ENCODE peak calls at places on chromosomes 5 and 9, in six cellular contexts. One of them, this sample, is unnamed.

GRCh38 chr9:95363051-95363841 is 45.7 kb upstream of the FANCC start:
- DNase-seq in HepG2: no peak
- DNase-seq in SK-N-SH: peak; percentile 58
- DNase-seq in K562: no peak
- DNase-seq in H1: no peak
- DNase-seq in GM12878: no peak
- DNase-seq in this sample: no peak

GRCh38 chr9:132584616-132585560 is 2.5 kb downstream of the BARHL1 start:
- DNase-seq in H1: no peak
- DNase-seq in K562: no peak
- DNase-seq in HepG2: no peak
- DNase-seq in GM12878: no peak
- DNase-seq in SK-N-SH: no peak
- DNase-seq in this sample: no peak

GRCh38 chr5:44884036-44884435 is 75.3 kb downstream of the MRPS30 start:
- DNase-seq in HepG2: no peak
- DNase-seq in SK-N-SH: no peak
- DNase-seq in K562: no peak
- DNase-seq in GM12878: no peak
- DNase-seq in H1: no peak
- DNase-seq in this sample: no peak

GRCh38 chr9:109880276-109881169 is 100.5 kb downstream of the PALM2AKAP2 start:
- DNase-seq in K562: peak; percentile 40
- DNase-seq in HepG2: peak; percentile 7
- DNase-seq in H1: peak; percentile 39
- DNase-seq in GM12878: no peak
- DNase-seq in SK-N-SH: peak; percentile 28
- DNase-seq in this sample: peak; percentile 66

GRCh38 chr5:128284236-128284635 is 200.7 kb downstream of the SLC12A2 start:
- DNase-seq in HepG2: no peak
- DNase-seq in K562: no peak
- DNase-seq in GM12878: no peak
- DNase-seq in SK-N-SH: no peak
- DNase-seq in H1: no peak
- DNase-seq in this sample: no peak

GRCh38 chr5:108258001-108258400 is 123.9 kb downstream of the FBXL17 start:
- DNase-seq in K562: no peak
- DNase-seq in HepG2: no peak
- DNase-seq in H1: no peak
- DNase-seq in GM12878: no peak
- DNase-seq in SK-N-SH: no peak
- DNase-seq in this sample: no peak

GRCh38 chr5:168693297-168693696 is 114.1 kb upstream of the PANK3 start:
- DNase-seq in K562: peak; percentile 60
- DNase-seq in H1: no peak
- DNase-seq in SK-N-SH: no peak
- DNase-seq in HepG2: no peak
- DNase-seq in GM12878: no peak
- DNase-seq in this sample: no peak

GRCh38 chr9:135960328-135961276 is 571 bp downstream of the UBAC1 start:
- DNase-seq in SK-N-SH: peak; percentile 80
- DNase-seq in GM12878: no peak
- DNase-seq in HepG2: no peak
- DNase-seq in H1: no peak
- DNase-seq in K562: peak; percentile 31
- DNase-seq in this sample: no peak

GRCh38 chr9:97527626-97528528 is 26.4 kb downstream of the TMOD1 start:
- DNase-seq in K562: no peak
- DNase-seq in H1: no peak
- DNase-seq in GM12878: peak; percentile 60
- DNase-seq in HepG2: no peak
- DNase-seq in SK-N-SH: no peak
- DNase-seq in this sample: no peak

GRCh38 chr9:116154976-116155699 is 1.5 kb downstream of the PAPPA start:
- DNase-seq in K562: no peak
- DNase-seq in SK-N-SH: peak; percentile 39
- DNase-seq in H1: no peak
- DNase-seq in GM12878: no peak
- DNase-seq in HepG2: no peak
- DNase-seq in this sample: no peak

GRCh38 chr9:136644593-136645342 is 17.9 kb upstream of the EGFL7 start:
- DNase-seq in H1: no peak
- DNase-seq in SK-N-SH: peak; percentile 70
- DNase-seq in GM12878: no peak
- DNase-seq in HepG2: peak; percentile 31
- DNase-seq in K562: peak; percentile 78
- DNase-seq in this sample: peak; percentile 96

GRCh38 chr5:157540707-157541451 is 34.7 kb downstream of the ADAM19 start:
- DNase-seq in GM12878: peak; percentile 87
- DNase-seq in HepG2: no peak
- DNase-seq in H1: no peak
- DNase-seq in SK-N-SH: peak; percentile 37
- DNase-seq in K562: peak; percentile 16
- DNase-seq in this sample: no peak

GRCh38 chr5:178642351-178642909 is 15.6 kb upstream of the CLK4 start:
- DNase-seq in K562: no peak
- DNase-seq in GM12878: no peak
- DNase-seq in HepG2: no peak
- DNase-seq in SK-N-SH: peak; percentile 26
- DNase-seq in H1: no peak
- DNase-seq in this sample: peak; percentile 55

GRCh38 chr9:100714372-100715099 is 136.7 kb downstream of the CAVIN4 start:
- DNase-seq in SK-N-SH: peak; percentile 74
- DNase-seq in HepG2: peak; percentile 48
- DNase-seq in K562: peak; percentile 75
- DNase-seq in GM12878: no peak
- DNase-seq in H1: peak; percentile 17
- DNase-seq in this sample: peak; percentile 67

GRCh38 chr5:149757186-149757950 is 27.3 kb downstream of the PPARGC1B start:
- DNase-seq in SK-N-SH: no peak
- DNase-seq in HepG2: no peak
- DNase-seq in GM12878: no peak
- DNase-seq in H1: no peak
- DNase-seq in K562: no peak
- DNase-seq in this sample: no peak

GRCh38 chr5:113244966-113245365 is 189.8 kb downstream of the TSSK1B start:
- DNase-seq in SK-N-SH: no peak
- DNase-seq in HepG2: no peak
- DNase-seq in H1: no peak
- DNase-seq in GM12878: no peak
- DNase-seq in K562: no peak
- DNase-seq in this sample: no peak

GRCh38 chr5:126492939-126493338 is 69.7 kb downstream of the GRAMD2B start:
- DNase-seq in SK-N-SH: no peak
- DNase-seq in HepG2: peak; percentile 35
- DNase-seq in H1: no peak
- DNase-seq in K562: peak; percentile 67
- DNase-seq in GM12878: no peak
- DNase-seq in this sample: no peak

GRCh38 chr9:69570091-69570451 is 102.1 kb downstream of the APBA1 start:
- DNase-seq in H1: no peak
- DNase-seq in HepG2: no peak
- DNase-seq in SK-N-SH: no peak
- DNase-seq in K562: no peak
- DNase-seq in GM12878: no peak
- DNase-seq in this sample: no peak

GRCh38 chr9:69573666-69574456 is 98.3 kb downstream of the APBA1 start:
- DNase-seq in GM12878: no peak
- DNase-seq in H1: no peak
- DNase-seq in SK-N-SH: no peak
- DNase-seq in HepG2: no peak
- DNase-seq in K562: no peak
- DNase-seq in this sample: no peak

GRCh38 chr9:69572611-69573010 is 99.6 kb downstream of the APBA1 start:
- DNase-seq in K562: no peak
- DNase-seq in GM12878: no peak
- DNase-seq in H1: no peak
- DNase-seq in HepG2: no peak
- DNase-seq in SK-N-SH: no peak
- DNase-seq in this sample: no peak

DNA sequence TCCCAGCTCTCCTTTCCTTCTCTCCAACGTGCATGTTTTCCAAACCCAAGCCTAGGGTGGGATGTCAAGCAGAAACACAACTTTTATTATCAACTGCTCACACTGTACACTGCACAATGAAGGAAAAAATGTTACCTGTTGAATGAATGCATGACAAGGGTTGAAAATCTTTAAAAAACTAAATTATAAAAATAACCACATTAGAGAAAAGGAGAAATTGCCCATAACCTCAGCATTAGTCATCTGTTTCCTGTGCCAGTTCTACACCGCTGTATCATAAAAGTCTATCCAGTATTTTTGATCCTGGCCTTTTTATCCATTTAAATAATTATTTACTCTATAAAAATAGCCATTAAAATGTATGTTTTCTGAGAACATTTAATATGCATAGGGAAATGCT is 101.1 kb downstream of the APBA1 start:
- DNase-seq in HepG2: no peak
- DNase-seq in H1: no peak
- DNase-seq in K562: no peak
- DNase-seq in SK-N-SH: no peak
- DNase-seq in GM12878: no peak
- DNase-seq in this sample: no peak
- TF ChIP-seq JUND in HepG2: no peak
- TF ChIP-seq JUND in H1: no peak
- TF ChIP-seq JUND in K562: no peak
- TF ChIP-seq JUND in SK-N-SH: peak; percentile 41
- TF ChIP-seq JUND in GM12878: no peak
- TF ChIP-seq JUND in this sample: no peak

DNA sequence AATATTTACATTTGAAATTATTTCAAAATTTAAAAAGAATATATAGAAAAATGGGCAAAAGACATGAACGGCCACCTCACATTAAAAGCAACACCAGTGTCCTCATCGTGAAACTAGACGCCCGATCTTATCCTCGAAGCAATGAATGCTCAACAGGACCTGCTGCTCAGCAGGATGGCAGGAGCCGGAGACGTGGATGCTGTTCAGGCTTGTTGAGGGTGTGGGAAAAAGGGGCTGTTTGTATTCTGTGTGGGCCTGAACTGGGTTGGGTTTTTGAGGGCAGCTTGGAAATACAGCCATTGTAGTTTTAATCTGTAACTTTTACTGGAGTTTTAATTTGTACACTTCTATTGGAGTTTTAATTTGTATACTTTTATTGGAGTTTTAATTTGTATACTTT is 20.3 kb downstream of the EXOC3 start:
- DNase-seq in HepG2: no peak
- DNase-seq in GM12878: no peak
- DNase-seq in SK-N-SH: no peak
- DNase-seq in K562: no peak
- DNase-seq in H1: no peak
- DNase-seq in this sample: no peak
- TF ChIP-seq JUND in HepG2: no peak
- TF ChIP-seq JUND in GM12878: no peak
- TF ChIP-seq JUND in SK-N-SH: no peak
- TF ChIP-seq JUND in K562: no peak
- TF ChIP-seq JUND in H1: no peak
- TF ChIP-seq JUND in this sample: no peak

GRCh38 chr5:170219615-170220014 is 13.2 kb upstream of the C5orf58 start:
- DNase-seq in GM12878: no peak
- DNase-seq in H1: no peak
- DNase-seq in HepG2: no peak
- DNase-seq in K562: no peak
- DNase-seq in SK-N-SH: no peak
- DNase-seq in this sample: no peak
- TF ChIP-seq JUND in GM12878: no peak
- TF ChIP-seq JUND in H1: no peak
- TF ChIP-seq JUND in HepG2: no peak
- TF ChIP-seq JUND in K562: no peak
- TF ChIP-seq JUND in SK-N-SH: peak; percentile 68
- TF ChIP-seq JUND in this sample: no peak

DNA sequence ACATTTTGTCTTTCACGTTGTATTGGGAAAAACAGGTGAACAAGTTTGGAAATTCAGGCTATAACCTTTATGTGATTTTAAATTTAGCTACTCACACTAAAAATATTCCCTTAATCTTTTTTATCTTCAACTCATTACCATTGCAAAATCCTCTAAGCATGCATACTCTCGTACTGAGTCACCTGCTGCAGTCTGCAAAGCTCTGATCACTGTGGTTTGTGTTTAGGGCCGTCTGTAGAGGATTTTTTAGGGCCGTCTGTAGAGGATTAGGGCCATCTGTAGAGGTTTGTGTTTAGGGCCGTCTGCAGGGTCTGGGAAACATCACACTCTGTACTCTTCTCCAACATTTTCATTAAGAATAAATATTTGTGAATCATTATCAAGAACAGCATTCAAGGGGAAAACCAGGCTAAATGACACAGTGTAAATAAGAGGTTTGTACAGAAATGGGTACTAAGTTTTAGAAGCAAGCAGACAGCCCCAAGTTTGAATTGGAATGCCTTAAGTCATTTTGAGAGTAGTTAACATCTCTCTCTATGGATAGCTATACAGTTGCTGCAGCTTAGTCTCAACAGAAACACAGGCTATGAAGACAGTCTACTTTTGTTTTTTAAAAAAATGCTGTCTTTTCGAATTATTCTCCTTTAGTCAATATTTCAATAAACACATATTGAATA is 155.0 kb upstream of the TSLP start:
- DNase-seq in HepG2: no peak
- DNase-seq in GM12878: no peak
- DNase-seq in H1: no peak
- DNase-seq in SK-N-SH: no peak
- DNase-seq in K562: no peak
- DNase-seq in this sample: no peak
- TF ChIP-seq JUND in HepG2: no peak
- TF ChIP-seq JUND in GM12878: no peak
- TF ChIP-seq JUND in H1: peak; percentile 50
- TF ChIP-seq JUND in SK-N-SH: peak; percentile 98
- TF ChIP-seq JUND in K562: no peak
- TF ChIP-seq JUND in this sample: no peak

GRCh38 chr9:129176786-129177442 is 1.1 kb downstream of the IER5L start:
- DNase-seq in K562: peak; percentile 51
- DNase-seq in H1: no peak
- DNase-seq in SK-N-SH: peak; percentile 75
- DNase-seq in GM12878: no peak
- DNase-seq in HepG2: no peak
- DNase-seq in this sample: peak; percentile 56
- TF ChIP-seq JUND in K562: no peak
- TF ChIP-seq JUND in H1: no peak
- TF ChIP-seq JUND in SK-N-SH: no peak
- TF ChIP-seq JUND in GM12878: no peak
- TF ChIP-seq JUND in HepG2: no peak
- TF ChIP-seq JUND in this sample: no peak

This sample was measured in T47D.